ENCODE peak calls at places on chromosome 4, in eight cellular contexts. One of them, this sample, is unnamed.

GRCh38 chr4:83618991-83619390 is 83.1 kb downstream of the GPAT3 start:
- DNase-seq in stomach: peak
- DNase-seq in mesendoderm: peak
- DNase-seq in adrenal gland: no peak
- DNase-seq in GM23338: no peak
- DNase-seq in colonic mucosa: peak
- DNase-seq in dorsolateral prefrontal cortex: no peak
- DNase-seq in substantia nigra: no peak
- DNase-seq in this sample: peak

GRCh38 chr4:53682908-53683307 is 91.6 kb upstream of the LNX1 start:
- DNase-seq in stomach: no peak
- DNase-seq in mesendoderm: no peak
- DNase-seq in adrenal gland: no peak
- DNase-seq in GM23338: no peak
- DNase-seq in colonic mucosa: no peak
- DNase-seq in dorsolateral prefrontal cortex: no peak
- DNase-seq in substantia nigra: no peak
- DNase-seq in this sample: no peak

GRCh38 chr4:99024481-99025275 is 29.2 kb downstream of the METAP1 start:
- DNase-seq in stomach: no peak
- DNase-seq in mesendoderm: no peak
- DNase-seq in adrenal gland: no peak
- DNase-seq in GM23338: no peak
- DNase-seq in colonic mucosa: peak
- DNase-seq in dorsolateral prefrontal cortex: no peak
- DNase-seq in substantia nigra: no peak
- DNase-seq in this sample: no peak

GRCh38 chr4:140047017-140047640 is 106.9 kb downstream of the MAML3 start:
- DNase-seq in stomach: peak
- DNase-seq in mesendoderm: peak
- DNase-seq in adrenal gland: no peak
- DNase-seq in GM23338: peak
- DNase-seq in colonic mucosa: no peak
- DNase-seq in dorsolateral prefrontal cortex: no peak
- DNase-seq in substantia nigra: no peak
- DNase-seq in this sample: no peak

GRCh38 chr4:2322801-2323200 is 60.9 kb upstream of the MXD4 start:
- DNase-seq in stomach: no peak
- DNase-seq in mesendoderm: no peak
- DNase-seq in adrenal gland: no peak
- DNase-seq in GM23338: no peak
- DNase-seq in colonic mucosa: no peak
- DNase-seq in dorsolateral prefrontal cortex: no peak
- DNase-seq in substantia nigra: no peak
- DNase-seq in this sample: no peak

GRCh38 chr4:122119739-122120138 is 32.4 kb upstream of the BLTP1 start:
- DNase-seq in stomach: no peak
- DNase-seq in mesendoderm: no peak
- DNase-seq in adrenal gland: no peak
- DNase-seq in GM23338: no peak
- DNase-seq in colonic mucosa: no peak
- DNase-seq in dorsolateral prefrontal cortex: no peak
- DNase-seq in substantia nigra: no peak
- DNase-seq in this sample: no peak

GRCh38 chr4:76596713-76597112 is 161.7 kb downstream of the SHROOM3 start:
- DNase-seq in stomach: no peak
- DNase-seq in mesendoderm: no peak
- DNase-seq in adrenal gland: no peak
- DNase-seq in GM23338: no peak
- DNase-seq in colonic mucosa: peak
- DNase-seq in dorsolateral prefrontal cortex: no peak
- DNase-seq in substantia nigra: no peak
- DNase-seq in this sample: no peak

GRCh38 chr4:173448103-173448502 is 49.2 kb upstream of the SCRG1 start:
- DNase-seq in stomach: no peak
- DNase-seq in mesendoderm: no peak
- DNase-seq in adrenal gland: peak
- DNase-seq in GM23338: no peak
- DNase-seq in colonic mucosa: no peak
- DNase-seq in dorsolateral prefrontal cortex: peak
- DNase-seq in substantia nigra: peak
- DNase-seq in this sample: no peak

GRCh38 chr4:3307060-3307459 is 14.2 kb downstream of the RGS12 start:
- DNase-seq in stomach: no peak
- DNase-seq in mesendoderm: no peak
- DNase-seq in adrenal gland: peak
- DNase-seq in GM23338: no peak
- DNase-seq in colonic mucosa: no peak
- DNase-seq in dorsolateral prefrontal cortex: peak
- DNase-seq in substantia nigra: no peak
- DNase-seq in this sample: no peak

GRCh38 chr4:74114234-74114633 is 15.2 kb upstream of the CXCL2 start:
- DNase-seq in stomach: no peak
- DNase-seq in mesendoderm: no peak
- DNase-seq in adrenal gland: no peak
- DNase-seq in GM23338: no peak
- DNase-seq in colonic mucosa: no peak
- DNase-seq in dorsolateral prefrontal cortex: no peak
- DNase-seq in substantia nigra: no peak
- DNase-seq in this sample: no peak

GRCh38 chr4:176307591-176307920 is 12.2 kb upstream of the SPCS3 start:
- DNase-seq in stomach: no peak
- DNase-seq in mesendoderm: no peak
- DNase-seq in adrenal gland: no peak
- DNase-seq in GM23338: no peak
- DNase-seq in colonic mucosa: no peak
- DNase-seq in dorsolateral prefrontal cortex: no peak
- DNase-seq in substantia nigra: no peak
- DNase-seq in this sample: no peak
- H3K27ac ChIP-seq in stomach: no peak
- H3K27ac ChIP-seq in mesendoderm: no peak
- H3K27ac ChIP-seq in adrenal gland: no peak
- H3K27ac ChIP-seq in GM23338: no peak
- H3K27ac ChIP-seq in colonic mucosa: no peak
- H3K27ac ChIP-seq in dorsolateral prefrontal cortex: no peak
- H3K27ac ChIP-seq in substantia nigra: no peak
- H3K27ac ChIP-seq in this sample: no peak

GRCh38 chr4:38669233-38669632 is 5.2 kb downstream of the KLF3 start:
- DNase-seq in stomach: no peak
- DNase-seq in mesendoderm: peak
- DNase-seq in adrenal gland: no peak
- DNase-seq in GM23338: no peak
- DNase-seq in colonic mucosa: no peak
- DNase-seq in dorsolateral prefrontal cortex: no peak
- DNase-seq in substantia nigra: no peak
- DNase-seq in this sample: no peak

GRCh38 chr4:38670939-38671593 is 7.1 kb downstream of the KLF3 start:
- DNase-seq in stomach: peak
- DNase-seq in mesendoderm: no peak
- DNase-seq in adrenal gland: no peak
- DNase-seq in GM23338: no peak
- DNase-seq in colonic mucosa: peak
- DNase-seq in dorsolateral prefrontal cortex: no peak
- DNase-seq in substantia nigra: no peak
- DNase-seq in this sample: peak

GRCh38 chr4:38668203-38668602 is 4.2 kb downstream of the KLF3 start:
- DNase-seq in stomach: no peak
- DNase-seq in mesendoderm: no peak
- DNase-seq in adrenal gland: no peak
- DNase-seq in GM23338: no peak
- DNase-seq in colonic mucosa: no peak
- DNase-seq in dorsolateral prefrontal cortex: no peak
- DNase-seq in substantia nigra: no peak
- DNase-seq in this sample: no peak

GRCh38 chr4:38671594-38671943 is 7.6 kb downstream of the KLF3 start:
- DNase-seq in stomach: no peak
- DNase-seq in mesendoderm: no peak
- DNase-seq in adrenal gland: no peak
- DNase-seq in GM23338: no peak
- DNase-seq in colonic mucosa: no peak
- DNase-seq in dorsolateral prefrontal cortex: no peak
- DNase-seq in substantia nigra: no peak
- DNase-seq in this sample: no peak

GRCh38 chr4:38670061-38670894 is 6.3 kb downstream of the KLF3 start:
- DNase-seq in stomach: no peak
- DNase-seq in mesendoderm: no peak
- DNase-seq in adrenal gland: no peak
- DNase-seq in GM23338: peak
- DNase-seq in colonic mucosa: peak
- DNase-seq in dorsolateral prefrontal cortex: no peak
- DNase-seq in substantia nigra: no peak
- DNase-seq in this sample: no peak
- H3K27ac ChIP-seq in stomach: peak
- H3K27ac ChIP-seq in mesendoderm: no peak
- H3K27ac ChIP-seq in adrenal gland: peak
- H3K27ac ChIP-seq in GM23338: no peak
- H3K27ac ChIP-seq in colonic mucosa: peak
- H3K27ac ChIP-seq in dorsolateral prefrontal cortex: peak
- H3K27ac ChIP-seq in substantia nigra: peak
- H3K27ac ChIP-seq in this sample: peak

DNA sequence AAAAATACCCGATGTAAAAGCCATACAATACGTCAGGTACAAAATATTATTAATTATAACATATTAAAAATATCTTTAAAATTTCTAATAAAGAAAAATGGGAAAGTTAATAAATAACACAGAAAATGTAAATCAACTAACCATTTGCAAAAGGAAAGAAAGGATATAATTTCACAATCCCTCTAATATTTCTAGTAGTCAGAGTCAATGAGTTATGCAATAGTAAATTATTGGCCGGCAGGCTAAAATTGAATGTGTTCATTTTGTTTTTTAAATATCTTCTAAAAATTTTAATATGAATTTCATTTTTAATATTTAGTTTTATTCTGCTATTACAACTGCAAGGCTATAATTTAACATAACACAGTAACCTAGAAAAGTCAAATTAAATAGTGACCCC is 155.7 kb downstream of the FBXW7 start:
- DNase-seq in stomach: no peak
- DNase-seq in mesendoderm: no peak
- DNase-seq in adrenal gland: no peak
- DNase-seq in GM23338: no peak
- DNase-seq in colonic mucosa: no peak
- DNase-seq in dorsolateral prefrontal cortex: no peak
- DNase-seq in substantia nigra: no peak
- DNase-seq in this sample: no peak
- H3K27ac ChIP-seq in stomach: no peak
- H3K27ac ChIP-seq in mesendoderm: no peak
- H3K27ac ChIP-seq in adrenal gland: no peak
- H3K27ac ChIP-seq in GM23338: no peak
- H3K27ac ChIP-seq in colonic mucosa: no peak
- H3K27ac ChIP-seq in dorsolateral prefrontal cortex: no peak
- H3K27ac ChIP-seq in substantia nigra: no peak
- H3K27ac ChIP-seq in this sample: peak

GRCh38 chr4:44845309-44845708 is 119.0 kb upstream of the GNPDA2 start:
- DNase-seq in stomach: no peak
- DNase-seq in mesendoderm: no peak
- DNase-seq in adrenal gland: no peak
- DNase-seq in GM23338: no peak
- DNase-seq in colonic mucosa: no peak
- DNase-seq in dorsolateral prefrontal cortex: no peak
- DNase-seq in substantia nigra: no peak
- DNase-seq in this sample: no peak

GRCh38 chr4:44848466-44848865 is 122.1 kb upstream of the GNPDA2 start:
- DNase-seq in stomach: no peak
- DNase-seq in mesendoderm: no peak
- DNase-seq in adrenal gland: no peak
- DNase-seq in GM23338: no peak
- DNase-seq in colonic mucosa: no peak
- DNase-seq in dorsolateral prefrontal cortex: no peak
- DNase-seq in substantia nigra: no peak
- DNase-seq in this sample: no peak

GRCh38 chr4:44845993-44846392 is 119.6 kb upstream of the GNPDA2 start:
- DNase-seq in stomach: no peak
- DNase-seq in mesendoderm: no peak
- DNase-seq in adrenal gland: no peak
- DNase-seq in GM23338: no peak
- DNase-seq in colonic mucosa: no peak
- DNase-seq in dorsolateral prefrontal cortex: no peak
- DNase-seq in substantia nigra: no peak
- DNase-seq in this sample: no peak
- H3K27ac ChIP-seq in stomach: no peak
- H3K27ac ChIP-seq in mesendoderm: no peak
- H3K27ac ChIP-seq in adrenal gland: no peak
- H3K27ac ChIP-seq in GM23338: no peak
- H3K27ac ChIP-seq in colonic mucosa: no peak
- H3K27ac ChIP-seq in dorsolateral prefrontal cortex: no peak
- H3K27ac ChIP-seq in substantia nigra: no peak
- H3K27ac ChIP-seq in this sample: no peak

DNA sequence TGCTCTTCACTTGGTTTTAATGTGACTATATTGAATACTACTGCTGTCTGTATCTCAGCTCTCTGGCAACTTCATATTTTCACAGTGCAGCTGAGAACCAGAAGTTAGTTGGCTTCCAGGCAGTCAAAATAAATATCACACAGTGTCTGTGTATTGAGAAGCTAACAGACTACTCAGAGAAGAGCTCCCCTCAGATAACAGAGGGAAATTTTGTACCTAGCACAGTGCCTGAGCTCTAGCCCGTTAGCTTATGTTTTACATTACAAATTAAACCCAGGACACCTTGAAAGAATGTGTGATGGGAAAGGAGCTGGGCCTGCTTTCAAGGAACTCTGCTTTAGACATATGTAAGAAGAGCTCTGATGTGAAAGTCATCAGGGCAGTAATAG is 22.7 kb downstream of the JADE1 start:
- DNase-seq in stomach: no peak
- DNase-seq in mesendoderm: peak
- DNase-seq in adrenal gland: no peak
- DNase-seq in GM23338: no peak
- DNase-seq in colonic mucosa: no peak
- DNase-seq in dorsolateral prefrontal cortex: no peak
- DNase-seq in substantia nigra: no peak
- DNase-seq in this sample: no peak
- H3K27ac ChIP-seq in stomach: peak
- H3K27ac ChIP-seq in mesendoderm: peak
- H3K27ac ChIP-seq in adrenal gland: peak
- H3K27ac ChIP-seq in GM23338: peak
- H3K27ac ChIP-seq in colonic mucosa: no peak
- H3K27ac ChIP-seq in dorsolateral prefrontal cortex: peak
- H3K27ac ChIP-seq in substantia nigra: no peak
- H3K27ac ChIP-seq in this sample: no peak

GRCh38 chr4:113145147-113145518 is 95.7 kb downstream of the ANK2 start:
- DNase-seq in stomach: no peak
- DNase-seq in mesendoderm: no peak
- DNase-seq in adrenal gland: no peak
- DNase-seq in GM23338: no peak
- DNase-seq in colonic mucosa: no peak
- DNase-seq in dorsolateral prefrontal cortex: no peak
- DNase-seq in substantia nigra: no peak
- DNase-seq in this sample: no peak
- H3K27ac ChIP-seq in stomach: no peak
- H3K27ac ChIP-seq in mesendoderm: no peak
- H3K27ac ChIP-seq in adrenal gland: no peak
- H3K27ac ChIP-seq in GM23338: peak
- H3K27ac ChIP-seq in colonic mucosa: no peak
- H3K27ac ChIP-seq in dorsolateral prefrontal cortex: no peak
- H3K27ac ChIP-seq in substantia nigra: no peak
- H3K27ac ChIP-seq in this sample: no peak

GRCh38 chr4:8131210-8131609 is 27.4 kb downstream of the ABLIM2 start:
- DNase-seq in stomach: no peak
- DNase-seq in mesendoderm: no peak
- DNase-seq in adrenal gland: no peak
- DNase-seq in GM23338: no peak
- DNase-seq in colonic mucosa: no peak
- DNase-seq in dorsolateral prefrontal cortex: no peak
- DNase-seq in substantia nigra: no peak
- DNase-seq in this sample: no peak
- H3K27ac ChIP-seq in stomach: no peak
- H3K27ac ChIP-seq in mesendoderm: no peak
- H3K27ac ChIP-seq in adrenal gland: no peak
- H3K27ac ChIP-seq in GM23338: no peak
- H3K27ac ChIP-seq in colonic mucosa: no peak
- H3K27ac ChIP-seq in dorsolateral prefrontal cortex: no peak
- H3K27ac ChIP-seq in substantia nigra: no peak
- H3K27ac ChIP-seq in this sample: no peak